ENCODE peak calls at places on chromosome 16, in four cellular contexts. G is left cardiac atrium; R is activated T-cell treated with anti-CD3 and anti-CD28 coated beads for 1 hour; M is activated CD4-positive, CD25-positive, alpha-beta regulatory T cell treated with anti-CD3 and anti-CD28 coated beads, Interleukin-2, amount 50 U/mL, for 16 hours. O is an unnamed sample.
A peak's percentile ranks its signal among the peaks of the same experiment; 100 is the strongest.

GRCh38 chr16:12362482-12363458 is 386.2 kb downstream of the SNX29 start:
- DNase-seq in R (no peak), G (peak; percentile 69), M (no peak), O (peak; percentile 90)

GRCh38 chr16:17161034-17161433 is 309.7 kb downstream of the XYLT1 start:
- DNase-seq in G (no peak), R (no peak), M (no peak), O (no peak)

GRCh38 chr16:69781118-69781517 is 19.0 kb downstream of the WWP2 start:
- DNase-seq in M (no peak), G (no peak), R (no peak), O (no peak)

GRCh38 chr16:56362706-56363105 is 62.6 kb downstream of the AMFR start:
- DNase-seq in G (no peak), R (no peak), M (no peak), O (no peak)

GRCh38 chr16:56892705-56893104 is 27.7 kb downstream of the SLC12A3 start:
- DNase-seq in M (no peak), R (no peak), G (no peak), O (no peak)

GRCh38 chr16:1290860-1291575 is 18.4 kb upstream of the UBE2I start:
- DNase-seq in G (no peak), R (no peak), M (no peak), O (no peak)

GRCh38 chr16:68234188-68235104 is 1.5 kb downstream of the ESRP2 start:
- DNase-seq in G (no peak), R (no peak), M (no peak), O (peak; percentile 80)

GRCh38 chr16:4535627-4536108 is 2.9 kb downstream of the CDIP1 start:
- DNase-seq in G (no peak), R (no peak), M (no peak), O (no peak)

GRCh38 chr16:49464877-49465504 is 91.4 kb downstream of the C16orf78 start:
- DNase-seq in G (no peak), R (no peak), M (no peak), O (no peak)

GRCh38 chr16:85512716-85513115 is 100.4 kb upstream of the GSE1 start:
- DNase-seq in R (no peak), M (no peak), G (no peak), O (no peak)

GRCh38 chr16:79972053-79972704 is 371.6 kb upstream of the MAF start:
- DNase-seq in R (no peak), M (no peak), G (no peak), O (no peak)

GRCh38 chr16:27843800-27844199 is 219.7 kb downstream of the GSG1L start:
- DNase-seq in R (no peak), M (no peak), G (no peak), O (no peak)

GRCh38 chr16:89687092-89687940 is 827 bp downstream of the CDK10 start:
- DNase-seq in R (no peak), G (peak; percentile 23), M (no peak), O (no peak)

GRCh38 chr16:85210423-85211169 is 98.3 kb upstream of the CIBAR2 start:
- DNase-seq in R (no peak), G (no peak), M (no peak), O (no peak)

GRCh38 chr16:54928421-54929089 is 2.1 kb upstream of the IRX5 start:
- DNase-seq in G (peak; percentile 86), M (no peak), R (no peak), O (peak; percentile 87)

GRCh38 chr16:49589721-49590120 is 216.1 kb downstream of the C16orf78 start:
- DNase-seq in R (no peak), G (no peak), M (no peak), O (peak; percentile 53)

GRCh38 chr16:54460254-54460860 is 173.8 kb upstream of the IRX3 start:
- DNase-seq in R (no peak), G (no peak), M (no peak), O (no peak)

GRCh38 chr16:85228463-85228862 is 116.2 kb upstream of the CIBAR2 start:
- DNase-seq in M (no peak), R (no peak), G (no peak), O (no peak)

GRCh38 chr16:72798212-72798611 is 249.7 kb downstream of the ZFHX3 start:
- DNase-seq in G (no peak), R (no peak), M (no peak), O (no peak)

GRCh38 chr16:53964145-53964544 is 260.2 kb downstream of the FTO start:
- DNase-seq in M (no peak), R (no peak), G (no peak), O (no peak)

GRCh38 chr16:72673118-72673517 is 374.8 kb downstream of the ZFHX3 start:
- DNase-seq in R (no peak), G (no peak), M (no peak), O (no peak)

GRCh38 chr16:60945225-60945624 is 1091.0 kb downstream of the CDH8 start:
- DNase-seq in M (no peak), R (no peak), G (no peak), O (no peak)

GRCh38 chr16:19396555-19397011 is 21.1 kb upstream of the TMC5 start:
- DNase-seq in R (no peak), G (no peak), M (no peak), O (no peak)

GRCh38 chr16:2091722-2092620 is 43.7 kb downstream of the PKD1 start:
- DNase-seq in G (no peak), M (no peak), R (no peak), O (no peak)

GRCh38 chr16:1782408-1783247 is at the start of the genes NUBP2 and SPSB3:
- DNase-seq in M (peak; percentile 97), G (peak; percentile 100), R (peak; percentile 91), O (peak; percentile 100)

GRCh38 chr16:85564277-85565051 is 48.7 kb upstream of the GSE1 start:
- DNase-seq in G (no peak), R (no peak), M (no peak), O (no peak)

GRCh38 chr16:57301126-57301817 is 16.8 kb upstream of the PLLP start:
- DNase-seq in G (no peak), M (no peak), R (no peak), O (peak; percentile 85)

GRCh38 chr16:53654946-53655345 is 48.7 kb downstream of the RPGRIP1L start:
- DNase-seq in G (no peak), R (no peak), M (no peak), O (no peak)

GRCh38 chr16:88635671-88636070 is 2.7 kb upstream of the IL17C start:
- DNase-seq in R (no peak), M (no peak), G (no peak), O (no peak)

GRCh38 chr16:57444711-57445110 is 2.5 kb downstream of the CIAPIN1 start:
- DNase-seq in R (no peak), M (no peak), G (no peak), O (no peak)

GRCh38 chr16:31008154-31008950 is 2.1 kb downstream of the STX1B start:
- DNase-seq in G (no peak), R (no peak), M (no peak), O (no peak)

GRCh38 chr16:86499889-86500707 is 10.2 kb upstream of the FOXF1 start:
- DNase-seq in R (no peak), M (no peak), G (no peak), O (no peak)